ENCODE peak calls at places on chromosomes 6 and 20, in six cellular contexts. E, A, H, J, F and R are unnamed samples.

GRCh38 chr6:30238178-30238795 is 25.1 kb upstream of the TRIM26 start:
- DNase-seq in E (peak; percentile 42), J (peak; percentile 28), H (no peak), A (peak; percentile 23), F (no peak), R (no peak)

GRCh38 chr20:43955244-43956191 is 40.9 kb downstream of the TOX2 start:
- DNase-seq in A (no peak), H (peak; percentile 64), F (peak; percentile 17), J (peak; percentile 94), E (peak; percentile 97), R (no peak)

GRCh38 chr6:81634155-81634880 is 118.2 kb downstream of the TENT5A start:
- DNase-seq in F (no peak), A (no peak), J (no peak), H (no peak), E (no peak), R (no peak)

GRCh38 chr20:20410678-20411077 is 42.8 kb downstream of the INSM1 start:
- DNase-seq in H (no peak), F (peak; percentile 25), A (peak; percentile 59), E (no peak), J (no peak), R (no peak)

GRCh38 chr20:45049904-45050471 is 50.9 kb downstream of the KCNS1 start:
- DNase-seq in F (no peak), H (no peak), A (no peak), J (no peak), E (no peak), R (peak; percentile 31)

GRCh38 chr6:154994881-154995240 is 254 bp upstream of the TIAM2 start:
- DNase-seq in A (no peak), F (no peak), J (no peak), H (no peak), E (no peak), R (no peak)

GRCh38 chr6:75023634-75024033 is 182.2 kb downstream of the COL12A1 start:
- DNase-seq in J (peak; percentile 36), H (no peak), F (no peak), E (peak; percentile 42), A (no peak), R (no peak)

GRCh38 chr20:24831232-24831631 is 117.8 kb upstream of the CST7 start:
- DNase-seq in J (no peak), H (no peak), F (no peak), E (no peak), A (no peak), R (no peak)

GRCh38 chr6:159119835-159120234 is 49.4 kb upstream of the FNDC1 start:
- DNase-seq in H (no peak), F (no peak), J (no peak), E (no peak), A (no peak), R (no peak)

GRCh38 chr6:117306227-117306784 is 40.9 kb downstream of the VGLL2 start:
- DNase-seq in F (no peak), E (no peak), J (no peak), H (no peak), A (peak; percentile 32), R (no peak)

GRCh38 chr20:13008761-13009681 is at the start of gene SPTLC3:
- DNase-seq in H (no peak), A (peak; percentile 77), E (peak; percentile 53), J (peak; percentile 66), F (peak; percentile 18), R (no peak)

GRCh38 chr20:53738039-53738944 is 144.7 kb upstream of the ZNF217 start:
- DNase-seq in E (peak; percentile 96), J (peak; percentile 88), F (peak; percentile 22), H (no peak), A (peak; percentile 92), R (no peak)

GRCh38 chr6:152635949-152636674 is 1.1 kb downstream of the SYNE1 start:
- DNase-seq in E (peak; percentile 79), H (peak; percentile 77), A (peak; percentile 23), F (peak; percentile 46), J (peak; percentile 21), R (peak; percentile 18)

GRCh38 chr20:44431118-44431501 is 44.6 kb upstream of the TTPAL start:
- DNase-seq in J (no peak), A (no peak), E (no peak), F (no peak), H (peak; percentile 37), R (no peak)

GRCh38 chr6:551405-551804 is 105.5 kb downstream of the HUS1B start:
- DNase-seq in A (peak; percentile 49), F (no peak), E (peak; percentile 61), H (no peak), J (peak; percentile 32), R (no peak)

GRCh38 chr20:20759132-20759531 is 46.7 kb upstream of the RALGAPA2 start:
- DNase-seq in E (no peak), F (no peak), A (peak; percentile 23), J (no peak), H (no peak), R (no peak)

GRCh38 chr20:8209061-8209460 is 77.0 kb downstream of the PLCB1 start:
- DNase-seq in F (no peak), H (no peak), J (no peak), E (peak; percentile 7), A (no peak), R (no peak)

GRCh38 chr6:148761532-148761951 is 14.7 kb downstream of the UST start:
- DNase-seq in H (peak; percentile 68), F (peak; percentile 34), A (no peak), J (peak; percentile 60), E (no peak), R (no peak)

GRCh38 chr6:43355862-43356590 is 13.4 kb downstream of the ZNF318 start:
- DNase-seq in F (no peak), E (peak; percentile 40), A (peak; percentile 40), J (peak; percentile 2), H (no peak), R (no peak)

GRCh38 chr20:6768228-6769185 is 1.0 kb downstream of the BMP2 start:
- DNase-seq in F (no peak), H (peak; percentile 79), E (peak; percentile 62), A (peak; percentile 37), J (peak; percentile 41), R (no peak)

GRCh38 chr6:112038268-112038667 is 15.6 kb upstream of the CCN6 start:
- DNase-seq in E (peak; percentile 70), A (no peak), F (no peak), J (no peak), H (no peak), R (no peak)

GRCh38 chr20:859661-860294 is 26.3 kb downstream of the FAM110A start:
- DNase-seq in A (no peak), E (peak; percentile 75), J (no peak), F (no peak), H (peak; percentile 11), R (no peak)

DNA sequence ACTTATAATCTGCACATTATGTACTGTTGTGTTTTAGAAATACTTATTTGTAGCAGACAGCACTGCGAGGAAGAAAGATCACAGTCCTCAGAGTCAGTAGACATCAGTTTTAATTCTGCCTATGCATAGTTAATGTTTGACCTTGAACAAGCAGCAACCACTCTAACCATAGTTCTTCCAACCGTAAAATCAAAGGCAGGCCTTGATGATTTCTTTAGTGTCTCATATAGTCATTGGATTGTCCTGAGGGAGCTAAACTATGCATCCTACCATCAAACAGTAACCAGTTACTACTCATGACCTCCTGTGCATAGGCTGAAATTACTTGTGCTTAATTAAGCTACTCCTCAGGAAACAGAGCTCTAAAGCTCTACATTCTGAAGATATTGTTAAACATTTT is 294.8 kb upstream of the STXBP5 start:
- DNase-seq in F (no peak), J (no peak), E (no peak), A (no peak), H (no peak), R (no peak)
- H3K27ac ChIP-seq in F (no peak overlapping the region), J (no peak overlapping the region), E (no peak overlapping the region), A (no peak overlapping the region), H (no peak overlapping the region), R (no peak overlapping the region)

GRCh38 chr6:37047933-37048850 is 42.7 kb downstream of the FGD2 start:
- DNase-seq in J (no peak), F (no peak), A (no peak), E (no peak), H (no peak), R (no peak)
- H3K27ac ChIP-seq in J (no peak overlapping the region), F (no peak overlapping the region), A (no peak overlapping the region), E (no peak overlapping the region), H (no peak overlapping the region), R (no peak overlapping the region)

GRCh38 chr6:169164451-169164850 is 89.2 kb downstream of the THBS2 start:
- DNase-seq in E (no peak), H (no peak), J (no peak), F (no peak), A (no peak), R (no peak)
- H3K27ac ChIP-seq in E (no peak overlapping the region), H (no peak overlapping the region), J (no peak overlapping the region), F (no peak overlapping the region), A (no peak overlapping the region), R (no peak overlapping the region)

DNA sequence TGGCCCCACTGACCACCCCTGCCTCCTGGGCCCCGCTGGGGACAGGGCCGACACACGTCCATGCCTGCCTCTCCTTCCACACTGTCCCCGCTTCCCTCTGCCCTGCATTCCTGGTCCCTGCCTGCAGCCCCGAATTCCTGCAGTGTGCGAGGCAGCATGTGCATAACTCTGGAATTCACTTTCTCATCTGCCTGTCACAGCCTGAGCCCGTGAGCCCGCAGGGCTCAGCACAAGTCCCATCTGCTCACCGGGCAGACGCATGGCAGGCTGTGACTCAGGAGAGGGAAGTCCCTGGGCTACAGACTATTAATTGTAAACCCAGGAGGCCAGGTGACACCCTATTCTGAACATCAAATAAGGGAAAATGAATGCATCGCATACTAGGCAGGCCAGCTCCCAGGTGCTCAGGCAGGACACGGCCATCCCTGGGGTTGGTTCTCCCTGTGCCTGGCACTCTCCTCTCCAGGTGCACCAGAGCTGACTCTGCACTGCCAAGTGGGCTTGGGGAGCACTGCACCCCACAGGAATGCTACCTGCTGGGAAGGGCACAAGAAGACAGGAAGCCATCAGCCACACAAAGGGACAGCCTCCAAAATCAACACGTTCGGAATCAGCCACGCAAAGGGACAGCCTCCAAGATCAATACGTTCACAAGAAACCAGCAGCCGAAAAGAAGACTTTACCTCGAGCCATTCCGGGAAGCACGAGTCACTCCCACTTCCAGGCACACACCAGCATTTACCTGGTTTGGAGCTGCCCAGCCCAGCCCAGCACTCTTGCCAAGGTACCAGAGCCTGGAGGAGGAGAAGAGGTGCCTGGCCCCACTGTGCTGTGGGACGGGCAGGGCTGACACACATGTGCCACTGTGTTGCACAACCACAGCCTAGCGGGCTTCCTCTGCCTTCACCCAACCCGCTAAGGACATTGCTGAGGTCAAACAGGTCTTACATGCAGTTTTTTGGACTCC is 65.9 kb downstream of the DLL1 start:
- DNase-seq in E (peak; percentile 32), J (no peak), F (no peak), A (peak; percentile 56), H (peak; percentile 72), R (no peak)
- H3K27ac ChIP-seq in E (no peak overlapping the region), J (no peak overlapping the region), F (no peak overlapping the region), A (no peak overlapping the region), H (no peak overlapping the region), R (no peak overlapping the region)

DNA sequence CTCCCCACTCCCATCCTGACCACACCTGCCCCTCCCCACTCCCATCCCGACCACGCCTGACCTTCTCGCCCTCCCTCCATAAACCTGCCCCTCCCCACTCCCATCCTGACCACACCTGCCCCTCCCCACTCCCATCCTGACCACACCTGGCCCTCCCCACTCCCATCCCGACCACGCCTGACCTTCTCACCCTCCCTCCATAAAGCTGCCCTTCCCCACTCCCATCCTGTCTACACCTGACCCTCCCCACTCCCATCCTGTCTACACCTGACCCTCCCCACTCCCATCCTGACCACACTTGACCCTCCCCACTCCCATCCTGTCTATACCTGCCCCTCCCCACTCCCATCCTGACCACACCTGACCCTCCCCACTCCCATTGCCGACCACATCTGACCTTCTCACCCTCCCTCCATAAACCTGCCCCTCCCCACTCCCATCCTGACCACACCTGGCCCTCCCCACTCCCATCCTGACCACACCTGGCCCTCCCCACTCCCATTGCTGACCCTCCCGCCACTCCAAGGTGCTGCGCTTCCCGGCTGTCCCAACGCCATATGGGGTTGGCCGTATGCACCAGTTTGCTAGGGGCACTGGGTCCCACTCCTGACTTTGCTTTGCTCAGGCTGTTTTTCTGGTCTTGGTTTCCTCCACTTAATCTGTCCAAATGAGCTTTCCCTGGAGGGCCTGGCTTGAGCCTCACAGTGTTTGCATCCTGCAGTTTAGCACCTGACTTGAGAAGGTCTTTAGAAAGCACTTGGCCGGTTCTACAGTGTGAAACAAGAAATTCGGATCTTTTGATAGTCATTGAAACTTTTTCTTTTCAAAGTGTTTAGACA is 2.9 kb downstream of the KIF25 start:
- DNase-seq in A (no peak), F (no peak), E (no peak), J (no peak), H (no peak), R (no peak)
- H3K27ac ChIP-seq in A (no peak overlapping the region), F (no peak overlapping the region), E (no peak overlapping the region), J (no peak overlapping the region), H (no peak overlapping the region), R (no peak overlapping the region)